ENCODE peak calls at places on chromosomes 5 and 9, in six cellular contexts. M is neural progenitor cell; T is anterior cingulate cortex; K is non-pigmented ciliary epithelial cell; R is activated CD8-positive, alpha-beta memory T cell treated with anti-CD3 and anti-CD28 coated beads for 4 hours; B is HFFc6. H is an unnamed sample.

GRCh38 chr9:37925006-37925405 is 21.1 kb upstream of the SLC25A51 start:
- DNase-seq in M (no peak), K (no peak), R (no peak), B (no peak), T (no peak), H (no peak)

GRCh38 chr5:78569441-78569840 is 79.1 kb downstream of the LHFPL2 start:
- DNase-seq in R (no peak), T (no peak), K (peak), B (no peak), M (peak), H (peak)

GRCh38 chr5:20445326-20445860 is 457.4 kb upstream of the CDH18 start:
- DNase-seq in B (no peak), R (no peak), K (no peak), M (no peak), T (no peak), H (no peak)

GRCh38 chr9:21395778-21396717 is 10.8 kb upstream of the IFNA2 start:
- DNase-seq in M (peak), R (peak), B (no peak), K (no peak), T (peak), H (peak)

GRCh38 chr5:9198399-9198798 is 347.5 kb downstream of the SEMA5A start:
- DNase-seq in K (no peak), B (peak), T (no peak), R (no peak), M (peak), H (no peak)

GRCh38 chr5:141871870-141872269 is 6.3 kb downstream of the PCDH1 start:
- DNase-seq in B (no peak), T (no peak), K (no peak), M (peak), R (no peak), H (no peak)

GRCh38 chr5:81856948-81857928 is 106.3 kb upstream of the SSBP2 start:
- DNase-seq in M (peak), B (no peak), K (no peak), R (no peak), T (peak), H (no peak)

GRCh38 chr5:170105643-170106611 is at the start of gene FOXI1:
- DNase-seq in B (no peak), K (no peak), R (no peak), M (peak), T (no peak), H (no peak)

GRCh38 chr5:14199902-14200301 is 56.8 kb downstream of the TRIO start:
- DNase-seq in B (no peak), R (no peak), T (no peak), K (no peak), M (no peak), H (no peak)

GRCh38 chr9:95078934-95079333 is 238.6 kb downstream of the FANCC start:
- DNase-seq in R (no peak), T (no peak), K (no peak), M (peak), B (no peak), H (no peak)

GRCh38 chr5:53035868-53036381 is 46.8 kb downstream of the ITGA2 start:
- DNase-seq in R (no peak), B (peak), K (no peak), T (no peak), M (peak), H (peak)